ENCODE peak calls at places on chromosomes 7 and 10, in eight cellular contexts. O is nephron progenitor cell; K is epithelial cell of esophagus; X is BJ; N is fibroblast of pulmonary artery; Y is stimulated activated CD4-positive, alpha-beta T cell treated with anti-CD3 and anti-CD28 coated beads, Interleukin-2, amount 100 ng/mL, for 24 hours; V is GM23248; T is stimulated activated naive CD8-positive, alpha-beta T cell treated with anti-CD3 and anti-CD28 coated beads, Interleukin-15, amount 100 ng/mL, for 72 hours. P is an unnamed sample.

GRCh38 chr7:98107313-98107691 is 640 bp downstream of the LMTK2 start:
- DNase-seq in K (peak), N (peak), T (no peak), V (peak), X (no peak), O (peak), Y (peak), P (no peak)

GRCh38 chr7:130273081-130273699 is 6.5 kb downstream of the CPA2 start:
- DNase-seq in V (peak), O (peak), K (peak), X (no peak), T (no peak), Y (no peak), N (peak), P (no peak)

GRCh38 chr7:73560035-73560835 is 2.7 kb upstream of the BCL7B start:
- DNase-seq in Y (no peak), T (no peak), X (peak), O (no peak), K (peak), V (peak), N (peak), P (peak)

GRCh38 chr10:36538945-36539586 is 586.3 kb upstream of the ANKRD30A start:
- DNase-seq in O (no peak), V (peak), K (peak), Y (no peak), T (no peak), X (peak), N (peak), P (no peak)

GRCh38 chr7:1100386-1100785 is 12.5 kb downstream of the GPER1 start:
- DNase-seq in V (no peak), T (no peak), N (no peak), Y (no peak), K (no peak), X (no peak), O (no peak), P (no peak)

GRCh38 chr10:31757374-31757773 is 171.3 kb downstream of the ARHGAP12 start:
- DNase-seq in T (no peak), N (no peak), X (no peak), K (no peak), Y (no peak), V (peak), O (no peak), P (no peak)

GRCh38 chr7:101066141-101066857 is 19.0 kb upstream of the TRIM56 start:
- DNase-seq in O (peak), T (no peak), N (no peak), K (peak), X (no peak), Y (no peak), V (no peak), P (no peak)

GRCh38 chr10:43781480-43782361 is 133.0 kb upstream of the ZNF32 start:
- DNase-seq in K (no peak), N (no peak), V (no peak), X (no peak), T (peak), O (no peak), Y (peak), P (no peak)

GRCh38 chr10:73096041-73096451 is 620 bp downstream of the P4HA1 start:
- DNase-seq in K (peak), O (peak), V (peak), Y (peak), T (peak), N (peak), X (no peak), P (no peak)

GRCh38 chr7:108598153-108598552 is 28.5 kb downstream of the DNAJB9 start:
- DNase-seq in N (no peak), X (no peak), T (no peak), K (no peak), O (peak), Y (no peak), V (no peak), P (no peak)

GRCh38 chr10:30029890-30030261 is 29.5 kb downstream of the JCAD start:
- DNase-seq in O (no peak), Y (no peak), V (no peak), N (no peak), T (no peak), X (no peak), K (no peak), P (no peak)

GRCh38 chr7:112192236-112193154 is 13.7 kb downstream of the DOCK4 start:
- DNase-seq in X (no peak), N (peak), K (peak), O (no peak), Y (no peak), T (no peak), V (peak), P (peak)

GRCh38 chr7:99029481-99030144 is 114.3 kb downstream of the SMURF1 start:
- DNase-seq in O (no peak), X (no peak), T (no peak), K (no peak), Y (no peak), V (peak), N (peak), P (no peak)

GRCh38 chr7:51045319-51046102 is 262.8 kb upstream of the GRB10 start:
- DNase-seq in N (peak), K (peak), O (no peak), Y (no peak), V (peak), X (peak), T (no peak), P (peak)

GRCh38 chr7:108103566-108104298 is 26.4 kb downstream of the LAMB4 start:
- DNase-seq in O (no peak), N (peak), V (peak), T (no peak), X (no peak), Y (no peak), K (no peak), P (no peak)

GRCh38 chr7:129828078-129828762 is 124.5 kb downstream of the UBE2H start:
- DNase-seq in T (no peak), O (no peak), K (no peak), X (no peak), N (no peak), V (no peak), Y (no peak), P (no peak)

GRCh38 chr7:3217166-3217565 is 83.9 kb upstream of the SDK1 start:
- DNase-seq in O (no peak), N (peak), V (no peak), X (no peak), K (no peak), T (no peak), Y (no peak), P (no peak)

GRCh38 chr7:108813247-108814014 is 243.8 kb downstream of the DNAJB9 start:
- DNase-seq in X (no peak), O (no peak), K (no peak), T (no peak), N (no peak), Y (no peak), V (no peak), P (no peak)

GRCh38 chr7:10022957-10023356 is 950.7 kb upstream of the PHF14 start:
- DNase-seq in Y (no peak), T (no peak), O (peak), X (no peak), V (peak), K (peak), N (peak), P (no peak)

GRCh38 chr10:79487296-79488194 is 24.8 kb upstream of the EIF5AL1 start:
- DNase-seq in T (peak), X (no peak), Y (peak), V (peak), N (peak), K (peak), O (peak), P (no peak)

GRCh38 chr7:38541440-38541839 is 89.7 kb downstream of the AMPH start:
- DNase-seq in K (no peak), N (no peak), T (no peak), V (no peak), O (no peak), Y (no peak), X (no peak), P (no peak)

GRCh38 chr7:6248581-6248980 is 23.8 kb downstream of the CYTH3 start:
- DNase-seq in Y (no peak), T (no peak), V (peak), K (peak), N (peak), X (no peak), O (no peak), P (peak)

GRCh38 chr7:143434660-143435059 is 8.6 kb upstream of the TAS2R60 start:
- DNase-seq in K (peak), O (no peak), X (peak), N (peak), T (no peak), Y (no peak), V (peak), P (no peak)

GRCh38 chr10:23345861-23346260 is 1.3 kb upstream of the C10orf67 start:
- DNase-seq in N (peak), X (peak), T (no peak), K (peak), O (no peak), Y (no peak), V (peak), P (peak)

GRCh38 chr7:1937252-1937605 is 267.2 kb downstream of the ELFN1 start:
- DNase-seq in O (no peak), Y (no peak), V (no peak), N (no peak), X (no peak), T (no peak), K (no peak), P (no peak)

GRCh38 chr10:133058267-133059092 is 29.2 kb upstream of the ADGRA1 start:
- DNase-seq in Y (no peak), K (no peak), O (no peak), N (no peak), V (peak), X (no peak), T (no peak), P (no peak)

GRCh38 chr7:151416921-151417320 is 7.1 kb upstream of the WDR86 start:
- DNase-seq in V (no peak), X (no peak), T (no peak), O (no peak), Y (no peak), K (no peak), N (peak), P (no peak)

P was measured in HS-5.